ENCODE peak calls at places on chromosomes 3 and 15, in four cellular contexts. B is K562, G is HepG2, Q is SK-N-SH. F is an unnamed sample.

GRCh38 chr3:75180235-75180944 is 483.7 kb upstream of the FRG2C start:
- DNase-seq in B (no peak), G (no peak), Q (no peak), F (no peak)

GRCh38 chr15:81351651-81352050 is 22.4 kb downstream of the TMC3 start:
- DNase-seq in B (no peak), G (no peak), Q (no peak), F (no peak)

GRCh38 chr3:188947401-188947982 is 224.3 kb upstream of the TPRG1 start:
- DNase-seq in B (peak; percentile 61), G (no peak), Q (peak; percentile 86), F (peak; percentile 87)

GRCh38 chr3:142777927-142778326 is 54.1 kb downstream of the TRPC1 start:
- DNase-seq in B (no peak), G (no peak), Q (no peak), F (no peak)

GRCh38 chr3:66076861-66077495 is 38.3 kb upstream of the MAGI1 start:
- DNase-seq in B (no peak), G (no peak), Q (peak; percentile 78), F (no peak)

GRCh38 chr3:46882377-46883015 is 5.0 kb downstream of the PTH1R start:
- DNase-seq in B (peak; percentile 56), G (no peak), Q (peak; percentile 82), F (peak; percentile 50)

GRCh38 chr3:14280326-14280725 is 101.7 kb downstream of the LSM3 start:
- DNase-seq in B (no peak), G (no peak), Q (no peak), F (no peak)

GRCh38 chr15:88375234-88375926 is 91.8 kb downstream of the MRPL46 start:
- DNase-seq in B (no peak), G (no peak), Q (no peak), F (no peak)

GRCh38 chr15:40769310-40770146 is at the start of gene C15orf62:
- DNase-seq in B (no peak), G (no peak), Q (peak; percentile 75), F (no peak)

GRCh38 chr3:57923101-57923500 is 85.1 kb upstream of the FLNB start:
- DNase-seq in B (no peak), G (no peak), Q (no peak), F (no peak)

GRCh38 chr3:152258448-152259302 is 10.1 kb upstream of the MBNL1 start:
- DNase-seq in B (no peak), G (peak; percentile 94), Q (no peak), F (no peak)

GRCh38 chr3:129827765-129828164 is 65.7 kb downstream of the TMCC1 start:
- DNase-seq in B (no peak), G (no peak), Q (no peak), F (no peak)

GRCh38 chr3:51681453-51681852 is 10.4 kb downstream of the TEX264 start:
- DNase-seq in B (no peak), G (no peak), Q (no peak), F (no peak)

GRCh38 chr15:66787472-66787871 is 85.4 kb downstream of the SMAD6 start:
- DNase-seq in B (no peak), G (no peak), Q (no peak), F (no peak)

GRCh38 chr15:66786708-66787471 is 84.9 kb downstream of the SMAD6 start:
- DNase-seq in B (no peak), G (no peak), Q (no peak), F (no peak)

GRCh38 chr15:66788024-66788423 is 86.0 kb downstream of the SMAD6 start:
- DNase-seq in B (no peak), G (no peak), Q (no peak), F (no peak)

GRCh38 chr15:66786222-66786621 is 84.2 kb downstream of the SMAD6 start:
- DNase-seq in B (no peak), G (no peak), Q (no peak), F (no peak)

GRCh38 chr15:66789029-66790025 is 87.3 kb downstream of the SMAD6 start:
- DNase-seq in B (peak; percentile 71), G (peak; percentile 30), Q (no peak), F (peak; percentile 66)
- TF ChIP-seq FOXJ3 in B (no peak), G (no peak), Q (no peak), F (no peak)

GRCh38 chr3:59935025-59935424 is 885.2 kb upstream of the CFAP20DC start:
- DNase-seq in B (no peak), G (no peak), Q (no peak), F (no peak)

GRCh38 chr3:59940690-59941089 is 890.9 kb upstream of the CFAP20DC start:
- DNase-seq in B (no peak), G (no peak), Q (no peak), F (no peak)

GRCh38 chr3:59938857-59939256 is 889.0 kb upstream of the CFAP20DC start:
- DNase-seq in B (no peak), G (no peak), Q (no peak), F (no peak)

GRCh38 chr3:59939826-59940426 is 890.1 kb upstream of the CFAP20DC start:
- DNase-seq in B (no peak), G (no peak), Q (no peak), F (no peak)

GRCh38 chr3:59937206-59937605 is 887.4 kb upstream of the CFAP20DC start:
- DNase-seq in B (no peak), G (no peak), Q (no peak), F (no peak)
- TF ChIP-seq FOXJ3 in B (no peak), G (no peak), Q (no peak), F (no peak)

GRCh38 chr3:36814071-36814717 is 49.8 kb upstream of the DCLK3 start:
- DNase-seq in B (no peak), G (no peak), Q (no peak), F (no peak)

GRCh38 chr3:36811768-36812167 is 47.4 kb upstream of the DCLK3 start:
- DNase-seq in B (no peak), G (no peak), Q (no peak), F (no peak)

GRCh38 chr3:36813320-36813719 is 49.0 kb upstream of the DCLK3 start:
- DNase-seq in B (no peak), G (no peak), Q (no peak), F (no peak)

GRCh38 chr3:36814776-36815175 is 50.4 kb upstream of the DCLK3 start:
- DNase-seq in B (peak; percentile 47), G (no peak), Q (no peak), F (no peak)

GRCh38 chr3:36812240-36812639 is 47.9 kb upstream of the DCLK3 start:
- DNase-seq in B (no peak), G (no peak), Q (no peak), F (peak; percentile 19)
- TF ChIP-seq FOXJ3 in B (no peak), G (no peak), Q (no peak), F (no peak)

GRCh38 chr3:42815826-42816225 is 6.6 kb downstream of the ACKR2 start:
- DNase-seq in B (no peak), G (no peak), Q (no peak), F (no peak)
- TF ChIP-seq FOXJ3 in B (no peak), G (no peak), Q (no peak), F (no peak)

DNA sequence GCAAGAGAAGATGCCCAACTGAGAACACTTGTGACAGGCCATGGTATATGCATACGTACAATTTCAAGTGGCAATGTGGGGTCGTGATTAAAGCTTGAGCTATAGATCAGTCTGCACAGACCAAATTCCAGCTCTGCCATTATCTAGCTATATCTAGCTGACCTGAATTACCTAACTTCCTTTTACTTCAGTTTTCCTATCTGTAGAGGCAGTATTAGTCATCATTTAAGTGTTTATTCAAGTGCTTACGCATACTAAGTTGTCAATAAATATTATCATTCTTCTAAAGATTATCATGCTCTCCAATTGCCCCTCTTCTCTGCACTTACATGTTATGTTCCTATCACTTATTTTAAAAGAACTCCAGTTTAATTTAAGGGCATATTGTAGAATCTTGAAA is 87.9 kb downstream of the ARPP21 start:
- DNase-seq in B (no peak), G (no peak), Q (no peak), F (no peak)
- TF ChIP-seq FOXJ3 in B (no peak), G (no peak), Q (no peak), F (no peak)